ENCODE peak calls at places on chromosomes 12 and 14, in eight cellular contexts. One of them, this sample, is unnamed.

GRCh38 chr12:93614917-93615596 is 42.6 kb downstream of the SOCS2 start:
- DNase-seq in HFF-Myc: no peak
- DNase-seq in activated T-helper 1 cell treated with anti-CD3 and anti-CD28 coated beads, Interleukin-12 subunit alpha, Interleukin-12 subunit beta, Interleukin-2, Interleukin-4 antibody, amounts not matched to agents 30 ng/mL and 10 ng/mL and 1 ng/mL, durations not matched to agents 14 hours and 24 hours and 36 hours: no peak
- DNase-seq in activated T-cell treated with anti-CD3 and anti-CD28 coated beads, Interleukin-2, amount 50 U/mL, for 72 hours: no peak
- DNase-seq in stomach: no peak
- DNase-seq in amniotic stem cell: no peak
- DNase-seq in activated CD4-positive, alpha-beta T cell treated with anti-CD3 and anti-CD28 coated beads, Interleukin-2, amount 10 ng/mL, durations not matched to agents 7 days and 5 days: no peak
- DNase-seq in activated naive CD4-positive, alpha-beta T cell treated with anti-CD3 and anti-CD28 coated beads for 36 hours: no peak
- DNase-seq in this sample: no peak

GRCh38 chr12:86727151-86727550 is 471.0 kb upstream of the MGAT4C start:
- DNase-seq in HFF-Myc: no peak
- DNase-seq in activated T-helper 1 cell treated with anti-CD3 and anti-CD28 coated beads, Interleukin-12 subunit alpha, Interleukin-12 subunit beta, Interleukin-2, Interleukin-4 antibody, amounts not matched to agents 30 ng/mL and 10 ng/mL and 1 ng/mL, durations not matched to agents 14 hours and 24 hours and 36 hours: no peak
- DNase-seq in activated T-cell treated with anti-CD3 and anti-CD28 coated beads, Interleukin-2, amount 50 U/mL, for 72 hours: no peak
- DNase-seq in stomach: no peak
- DNase-seq in amniotic stem cell: peak; percentile 13
- DNase-seq in activated CD4-positive, alpha-beta T cell treated with anti-CD3 and anti-CD28 coated beads, Interleukin-2, amount 10 ng/mL, durations not matched to agents 7 days and 5 days: no peak
- DNase-seq in activated naive CD4-positive, alpha-beta T cell treated with anti-CD3 and anti-CD28 coated beads for 36 hours: no peak
- DNase-seq in this sample: peak; percentile 64

GRCh38 chr12:105843989-105844768 is 294.6 kb downstream of the NUAK1 start:
- DNase-seq in HFF-Myc: peak; percentile 35
- DNase-seq in activated T-helper 1 cell treated with anti-CD3 and anti-CD28 coated beads, Interleukin-12 subunit alpha, Interleukin-12 subunit beta, Interleukin-2, Interleukin-4 antibody, amounts not matched to agents 30 ng/mL and 10 ng/mL and 1 ng/mL, durations not matched to agents 14 hours and 24 hours and 36 hours: no peak
- DNase-seq in activated T-cell treated with anti-CD3 and anti-CD28 coated beads, Interleukin-2, amount 50 U/mL, for 72 hours: no peak
- DNase-seq in stomach: no peak
- DNase-seq in amniotic stem cell: no peak
- DNase-seq in activated CD4-positive, alpha-beta T cell treated with anti-CD3 and anti-CD28 coated beads, Interleukin-2, amount 10 ng/mL, durations not matched to agents 7 days and 5 days: no peak
- DNase-seq in activated naive CD4-positive, alpha-beta T cell treated with anti-CD3 and anti-CD28 coated beads for 36 hours: no peak
- DNase-seq in this sample: no peak

GRCh38 chr14:100695423-100695738 is 31.3 kb upstream of the DLK1 start:
- DNase-seq in HFF-Myc: no peak
- DNase-seq in activated T-helper 1 cell treated with anti-CD3 and anti-CD28 coated beads, Interleukin-12 subunit alpha, Interleukin-12 subunit beta, Interleukin-2, Interleukin-4 antibody, amounts not matched to agents 30 ng/mL and 10 ng/mL and 1 ng/mL, durations not matched to agents 14 hours and 24 hours and 36 hours: no peak
- DNase-seq in activated T-cell treated with anti-CD3 and anti-CD28 coated beads, Interleukin-2, amount 50 U/mL, for 72 hours: no peak
- DNase-seq in stomach: no peak
- DNase-seq in amniotic stem cell: no peak
- DNase-seq in activated CD4-positive, alpha-beta T cell treated with anti-CD3 and anti-CD28 coated beads, Interleukin-2, amount 10 ng/mL, durations not matched to agents 7 days and 5 days: no peak
- DNase-seq in activated naive CD4-positive, alpha-beta T cell treated with anti-CD3 and anti-CD28 coated beads for 36 hours: no peak
- DNase-seq in this sample: no peak

GRCh38 chr12:85741051-85741450 is 95.2 kb downstream of the RASSF9 start:
- DNase-seq in HFF-Myc: no peak
- DNase-seq in activated T-helper 1 cell treated with anti-CD3 and anti-CD28 coated beads, Interleukin-12 subunit alpha, Interleukin-12 subunit beta, Interleukin-2, Interleukin-4 antibody, amounts not matched to agents 30 ng/mL and 10 ng/mL and 1 ng/mL, durations not matched to agents 14 hours and 24 hours and 36 hours: no peak
- DNase-seq in activated T-cell treated with anti-CD3 and anti-CD28 coated beads, Interleukin-2, amount 50 U/mL, for 72 hours: no peak
- DNase-seq in stomach: no peak
- DNase-seq in amniotic stem cell: no peak
- DNase-seq in activated CD4-positive, alpha-beta T cell treated with anti-CD3 and anti-CD28 coated beads, Interleukin-2, amount 10 ng/mL, durations not matched to agents 7 days and 5 days: no peak
- DNase-seq in activated naive CD4-positive, alpha-beta T cell treated with anti-CD3 and anti-CD28 coated beads for 36 hours: no peak
- DNase-seq in this sample: no peak

GRCh38 chr12:107437954-107438353 is 247.6 kb upstream of the PWP1 start:
- DNase-seq in HFF-Myc: no peak
- DNase-seq in activated T-helper 1 cell treated with anti-CD3 and anti-CD28 coated beads, Interleukin-12 subunit alpha, Interleukin-12 subunit beta, Interleukin-2, Interleukin-4 antibody, amounts not matched to agents 30 ng/mL and 10 ng/mL and 1 ng/mL, durations not matched to agents 14 hours and 24 hours and 36 hours: no peak
- DNase-seq in activated T-cell treated with anti-CD3 and anti-CD28 coated beads, Interleukin-2, amount 50 U/mL, for 72 hours: no peak
- DNase-seq in stomach: no peak
- DNase-seq in amniotic stem cell: no peak
- DNase-seq in activated CD4-positive, alpha-beta T cell treated with anti-CD3 and anti-CD28 coated beads, Interleukin-2, amount 10 ng/mL, durations not matched to agents 7 days and 5 days: no peak
- DNase-seq in activated naive CD4-positive, alpha-beta T cell treated with anti-CD3 and anti-CD28 coated beads for 36 hours: peak; percentile 19
- DNase-seq in this sample: no peak

GRCh38 chr12:69150796-69151127 is 88.6 kb upstream of the CPSF6 start:
- DNase-seq in HFF-Myc: no peak
- DNase-seq in activated T-helper 1 cell treated with anti-CD3 and anti-CD28 coated beads, Interleukin-12 subunit alpha, Interleukin-12 subunit beta, Interleukin-2, Interleukin-4 antibody, amounts not matched to agents 30 ng/mL and 10 ng/mL and 1 ng/mL, durations not matched to agents 14 hours and 24 hours and 36 hours: no peak
- DNase-seq in activated T-cell treated with anti-CD3 and anti-CD28 coated beads, Interleukin-2, amount 50 U/mL, for 72 hours: no peak
- DNase-seq in stomach: no peak
- DNase-seq in amniotic stem cell: no peak
- DNase-seq in activated CD4-positive, alpha-beta T cell treated with anti-CD3 and anti-CD28 coated beads, Interleukin-2, amount 10 ng/mL, durations not matched to agents 7 days and 5 days: no peak
- DNase-seq in activated naive CD4-positive, alpha-beta T cell treated with anti-CD3 and anti-CD28 coated beads for 36 hours: no peak
- DNase-seq in this sample: no peak

GRCh38 chr14:24246765-24247212 is 4.4 kb upstream of the TINF2 start:
- DNase-seq in HFF-Myc: no peak
- DNase-seq in activated T-helper 1 cell treated with anti-CD3 and anti-CD28 coated beads, Interleukin-12 subunit alpha, Interleukin-12 subunit beta, Interleukin-2, Interleukin-4 antibody, amounts not matched to agents 30 ng/mL and 10 ng/mL and 1 ng/mL, durations not matched to agents 14 hours and 24 hours and 36 hours: peak; percentile 35
- DNase-seq in activated T-cell treated with anti-CD3 and anti-CD28 coated beads, Interleukin-2, amount 50 U/mL, for 72 hours: peak; percentile 44
- DNase-seq in stomach: no peak
- DNase-seq in amniotic stem cell: no peak
- DNase-seq in activated CD4-positive, alpha-beta T cell treated with anti-CD3 and anti-CD28 coated beads, Interleukin-2, amount 10 ng/mL, durations not matched to agents 7 days and 5 days: peak; percentile 64
- DNase-seq in activated naive CD4-positive, alpha-beta T cell treated with anti-CD3 and anti-CD28 coated beads for 36 hours: peak; percentile 40
- DNase-seq in this sample: no peak

GRCh38 chr14:95272057-95272456 is 47.7 kb downstream of the CLMN start:
- DNase-seq in HFF-Myc: no peak
- DNase-seq in activated T-helper 1 cell treated with anti-CD3 and anti-CD28 coated beads, Interleukin-12 subunit alpha, Interleukin-12 subunit beta, Interleukin-2, Interleukin-4 antibody, amounts not matched to agents 30 ng/mL and 10 ng/mL and 1 ng/mL, durations not matched to agents 14 hours and 24 hours and 36 hours: no peak
- DNase-seq in activated T-cell treated with anti-CD3 and anti-CD28 coated beads, Interleukin-2, amount 50 U/mL, for 72 hours: no peak
- DNase-seq in stomach: no peak
- DNase-seq in amniotic stem cell: no peak
- DNase-seq in activated CD4-positive, alpha-beta T cell treated with anti-CD3 and anti-CD28 coated beads, Interleukin-2, amount 10 ng/mL, durations not matched to agents 7 days and 5 days: no peak
- DNase-seq in activated naive CD4-positive, alpha-beta T cell treated with anti-CD3 and anti-CD28 coated beads for 36 hours: no peak
- DNase-seq in this sample: no peak

GRCh38 chr12:89907659-89908058 is 199.0 kb upstream of the ATP2B1 start:
- DNase-seq in HFF-Myc: no peak
- DNase-seq in activated T-helper 1 cell treated with anti-CD3 and anti-CD28 coated beads, Interleukin-12 subunit alpha, Interleukin-12 subunit beta, Interleukin-2, Interleukin-4 antibody, amounts not matched to agents 30 ng/mL and 10 ng/mL and 1 ng/mL, durations not matched to agents 14 hours and 24 hours and 36 hours: no peak
- DNase-seq in activated T-cell treated with anti-CD3 and anti-CD28 coated beads, Interleukin-2, amount 50 U/mL, for 72 hours: no peak
- DNase-seq in stomach: no peak
- DNase-seq in amniotic stem cell: no peak
- DNase-seq in activated CD4-positive, alpha-beta T cell treated with anti-CD3 and anti-CD28 coated beads, Interleukin-2, amount 10 ng/mL, durations not matched to agents 7 days and 5 days: no peak
- DNase-seq in activated naive CD4-positive, alpha-beta T cell treated with anti-CD3 and anti-CD28 coated beads for 36 hours: no peak
- DNase-seq in this sample: no peak

GRCh38 chr12:112116232-112117060 is 7.9 kb upstream of the NAA25 start:
- DNase-seq in HFF-Myc: no peak
- DNase-seq in activated T-helper 1 cell treated with anti-CD3 and anti-CD28 coated beads, Interleukin-12 subunit alpha, Interleukin-12 subunit beta, Interleukin-2, Interleukin-4 antibody, amounts not matched to agents 30 ng/mL and 10 ng/mL and 1 ng/mL, durations not matched to agents 14 hours and 24 hours and 36 hours: no peak
- DNase-seq in activated T-cell treated with anti-CD3 and anti-CD28 coated beads, Interleukin-2, amount 50 U/mL, for 72 hours: no peak
- DNase-seq in stomach: peak; percentile 69
- DNase-seq in amniotic stem cell: no peak
- DNase-seq in activated CD4-positive, alpha-beta T cell treated with anti-CD3 and anti-CD28 coated beads, Interleukin-2, amount 10 ng/mL, durations not matched to agents 7 days and 5 days: peak; percentile 26
- DNase-seq in activated naive CD4-positive, alpha-beta T cell treated with anti-CD3 and anti-CD28 coated beads for 36 hours: peak; percentile 35
- DNase-seq in this sample: peak; percentile 56

GRCh38 chr14:89646971-89647370 is 229.9 kb upstream of the FOXN3 start:
- DNase-seq in HFF-Myc: no peak
- DNase-seq in activated T-helper 1 cell treated with anti-CD3 and anti-CD28 coated beads, Interleukin-12 subunit alpha, Interleukin-12 subunit beta, Interleukin-2, Interleukin-4 antibody, amounts not matched to agents 30 ng/mL and 10 ng/mL and 1 ng/mL, durations not matched to agents 14 hours and 24 hours and 36 hours: no peak
- DNase-seq in activated T-cell treated with anti-CD3 and anti-CD28 coated beads, Interleukin-2, amount 50 U/mL, for 72 hours: no peak
- DNase-seq in stomach: no peak
- DNase-seq in amniotic stem cell: no peak
- DNase-seq in activated CD4-positive, alpha-beta T cell treated with anti-CD3 and anti-CD28 coated beads, Interleukin-2, amount 10 ng/mL, durations not matched to agents 7 days and 5 days: no peak
- DNase-seq in activated naive CD4-positive, alpha-beta T cell treated with anti-CD3 and anti-CD28 coated beads for 36 hours: no peak
- DNase-seq in this sample: no peak

GRCh38 chr12:5138256-5138655 is 94.6 kb downstream of the KCNA5 start:
- DNase-seq in HFF-Myc: no peak
- DNase-seq in activated T-helper 1 cell treated with anti-CD3 and anti-CD28 coated beads, Interleukin-12 subunit alpha, Interleukin-12 subunit beta, Interleukin-2, Interleukin-4 antibody, amounts not matched to agents 30 ng/mL and 10 ng/mL and 1 ng/mL, durations not matched to agents 14 hours and 24 hours and 36 hours: no peak
- DNase-seq in activated T-cell treated with anti-CD3 and anti-CD28 coated beads, Interleukin-2, amount 50 U/mL, for 72 hours: no peak
- DNase-seq in stomach: no peak
- DNase-seq in amniotic stem cell: no peak
- DNase-seq in activated CD4-positive, alpha-beta T cell treated with anti-CD3 and anti-CD28 coated beads, Interleukin-2, amount 10 ng/mL, durations not matched to agents 7 days and 5 days: no peak
- DNase-seq in activated naive CD4-positive, alpha-beta T cell treated with anti-CD3 and anti-CD28 coated beads for 36 hours: no peak
- DNase-seq in this sample: no peak

GRCh38 chr14:38481939-38482678 is 226.2 kb upstream of the CLEC14A start:
- DNase-seq in HFF-Myc: peak; percentile 19
- DNase-seq in activated T-helper 1 cell treated with anti-CD3 and anti-CD28 coated beads, Interleukin-12 subunit alpha, Interleukin-12 subunit beta, Interleukin-2, Interleukin-4 antibody, amounts not matched to agents 30 ng/mL and 10 ng/mL and 1 ng/mL, durations not matched to agents 14 hours and 24 hours and 36 hours: no peak
- DNase-seq in activated T-cell treated with anti-CD3 and anti-CD28 coated beads, Interleukin-2, amount 50 U/mL, for 72 hours: no peak
- DNase-seq in stomach: no peak
- DNase-seq in amniotic stem cell: no peak
- DNase-seq in activated CD4-positive, alpha-beta T cell treated with anti-CD3 and anti-CD28 coated beads, Interleukin-2, amount 10 ng/mL, durations not matched to agents 7 days and 5 days: no peak
- DNase-seq in activated naive CD4-positive, alpha-beta T cell treated with anti-CD3 and anti-CD28 coated beads for 36 hours: no peak
- DNase-seq in this sample: peak; percentile 29

GRCh38 chr14:64654072-64654899 is 49.9 kb upstream of the PLEKHG3 start:
- DNase-seq in HFF-Myc: no peak
- DNase-seq in activated T-helper 1 cell treated with anti-CD3 and anti-CD28 coated beads, Interleukin-12 subunit alpha, Interleukin-12 subunit beta, Interleukin-2, Interleukin-4 antibody, amounts not matched to agents 30 ng/mL and 10 ng/mL and 1 ng/mL, durations not matched to agents 14 hours and 24 hours and 36 hours: no peak
- DNase-seq in activated T-cell treated with anti-CD3 and anti-CD28 coated beads, Interleukin-2, amount 50 U/mL, for 72 hours: no peak
- DNase-seq in stomach: no peak
- DNase-seq in amniotic stem cell: peak; percentile 27
- DNase-seq in activated CD4-positive, alpha-beta T cell treated with anti-CD3 and anti-CD28 coated beads, Interleukin-2, amount 10 ng/mL, durations not matched to agents 7 days and 5 days: no peak
- DNase-seq in activated naive CD4-positive, alpha-beta T cell treated with anti-CD3 and anti-CD28 coated beads for 36 hours: peak; percentile 38
- DNase-seq in this sample: no peak

GRCh38 chr14:73289729-73290128 is 52.4 kb downstream of the PAPLN start:
- DNase-seq in HFF-Myc: peak; percentile 10
- DNase-seq in activated T-helper 1 cell treated with anti-CD3 and anti-CD28 coated beads, Interleukin-12 subunit alpha, Interleukin-12 subunit beta, Interleukin-2, Interleukin-4 antibody, amounts not matched to agents 30 ng/mL and 10 ng/mL and 1 ng/mL, durations not matched to agents 14 hours and 24 hours and 36 hours: no peak
- DNase-seq in activated T-cell treated with anti-CD3 and anti-CD28 coated beads, Interleukin-2, amount 50 U/mL, for 72 hours: no peak
- DNase-seq in stomach: no peak
- DNase-seq in amniotic stem cell: no peak
- DNase-seq in activated CD4-positive, alpha-beta T cell treated with anti-CD3 and anti-CD28 coated beads, Interleukin-2, amount 10 ng/mL, durations not matched to agents 7 days and 5 days: no peak
- DNase-seq in activated naive CD4-positive, alpha-beta T cell treated with anti-CD3 and anti-CD28 coated beads for 36 hours: no peak
- DNase-seq in this sample: no peak

GRCh38 chr12:70849265-70849960 is 71.1 kb downstream of the PTPRR start:
- DNase-seq in HFF-Myc: peak; percentile 2
- DNase-seq in activated T-helper 1 cell treated with anti-CD3 and anti-CD28 coated beads, Interleukin-12 subunit alpha, Interleukin-12 subunit beta, Interleukin-2, Interleukin-4 antibody, amounts not matched to agents 30 ng/mL and 10 ng/mL and 1 ng/mL, durations not matched to agents 14 hours and 24 hours and 36 hours: no peak
- DNase-seq in activated T-cell treated with anti-CD3 and anti-CD28 coated beads, Interleukin-2, amount 50 U/mL, for 72 hours: no peak
- DNase-seq in stomach: no peak
- DNase-seq in amniotic stem cell: peak; percentile 13
- DNase-seq in activated CD4-positive, alpha-beta T cell treated with anti-CD3 and anti-CD28 coated beads, Interleukin-2, amount 10 ng/mL, durations not matched to agents 7 days and 5 days: no peak
- DNase-seq in activated naive CD4-positive, alpha-beta T cell treated with anti-CD3 and anti-CD28 coated beads for 36 hours: no peak
- DNase-seq in this sample: peak; percentile 7

GRCh38 chr14:30283822-30284446 is 275.0 kb upstream of the G2E3 start:
- DNase-seq in HFF-Myc: peak; percentile 25
- DNase-seq in activated T-helper 1 cell treated with anti-CD3 and anti-CD28 coated beads, Interleukin-12 subunit alpha, Interleukin-12 subunit beta, Interleukin-2, Interleukin-4 antibody, amounts not matched to agents 30 ng/mL and 10 ng/mL and 1 ng/mL, durations not matched to agents 14 hours and 24 hours and 36 hours: no peak
- DNase-seq in activated T-cell treated with anti-CD3 and anti-CD28 coated beads, Interleukin-2, amount 50 U/mL, for 72 hours: peak; percentile 11
- DNase-seq in stomach: no peak
- DNase-seq in amniotic stem cell: no peak
- DNase-seq in activated CD4-positive, alpha-beta T cell treated with anti-CD3 and anti-CD28 coated beads, Interleukin-2, amount 10 ng/mL, durations not matched to agents 7 days and 5 days: peak; percentile 8
- DNase-seq in activated naive CD4-positive, alpha-beta T cell treated with anti-CD3 and anti-CD28 coated beads for 36 hours: peak; percentile 30
- DNase-seq in this sample: peak; percentile 46

GRCh38 chr14:100679707-100680438 is 46.8 kb upstream of the DLK1 start:
- DNase-seq in HFF-Myc: peak; percentile 80
- DNase-seq in activated T-helper 1 cell treated with anti-CD3 and anti-CD28 coated beads, Interleukin-12 subunit alpha, Interleukin-12 subunit beta, Interleukin-2, Interleukin-4 antibody, amounts not matched to agents 30 ng/mL and 10 ng/mL and 1 ng/mL, durations not matched to agents 14 hours and 24 hours and 36 hours: no peak
- DNase-seq in activated T-cell treated with anti-CD3 and anti-CD28 coated beads, Interleukin-2, amount 50 U/mL, for 72 hours: no peak
- DNase-seq in stomach: no peak
- DNase-seq in amniotic stem cell: peak; percentile 65
- DNase-seq in activated CD4-positive, alpha-beta T cell treated with anti-CD3 and anti-CD28 coated beads, Interleukin-2, amount 10 ng/mL, durations not matched to agents 7 days and 5 days: no peak
- DNase-seq in activated naive CD4-positive, alpha-beta T cell treated with anti-CD3 and anti-CD28 coated beads for 36 hours: no peak
- DNase-seq in this sample: no peak

GRCh38 chr12:78240827-78241226 is 410.1 kb downstream of the NAV3 start:
- DNase-seq in HFF-Myc: no peak
- DNase-seq in activated T-helper 1 cell treated with anti-CD3 and anti-CD28 coated beads, Interleukin-12 subunit alpha, Interleukin-12 subunit beta, Interleukin-2, Interleukin-4 antibody, amounts not matched to agents 30 ng/mL and 10 ng/mL and 1 ng/mL, durations not matched to agents 14 hours and 24 hours and 36 hours: no peak
- DNase-seq in activated T-cell treated with anti-CD3 and anti-CD28 coated beads, Interleukin-2, amount 50 U/mL, for 72 hours: no peak
- DNase-seq in stomach: no peak
- DNase-seq in amniotic stem cell: no peak
- DNase-seq in activated CD4-positive, alpha-beta T cell treated with anti-CD3 and anti-CD28 coated beads, Interleukin-2, amount 10 ng/mL, durations not matched to agents 7 days and 5 days: no peak
- DNase-seq in activated naive CD4-positive, alpha-beta T cell treated with anti-CD3 and anti-CD28 coated beads for 36 hours: no peak
- DNase-seq in this sample: no peak

GRCh38 chr12:128823216-128823915 is 392 bp downstream of the SLC15A4 start:
- DNase-seq in HFF-Myc: no peak
- DNase-seq in activated T-helper 1 cell treated with anti-CD3 and anti-CD28 coated beads, Interleukin-12 subunit alpha, Interleukin-12 subunit beta, Interleukin-2, Interleukin-4 antibody, amounts not matched to agents 30 ng/mL and 10 ng/mL and 1 ng/mL, durations not matched to agents 14 hours and 24 hours and 36 hours: peak; percentile 20
- DNase-seq in activated T-cell treated with anti-CD3 and anti-CD28 coated beads, Interleukin-2, amount 50 U/mL, for 72 hours: peak; percentile 47
- DNase-seq in stomach: no peak
- DNase-seq in amniotic stem cell: no peak
- DNase-seq in activated CD4-positive, alpha-beta T cell treated with anti-CD3 and anti-CD28 coated beads, Interleukin-2, amount 10 ng/mL, durations not matched to agents 7 days and 5 days: no peak
- DNase-seq in activated naive CD4-positive, alpha-beta T cell treated with anti-CD3 and anti-CD28 coated beads for 36 hours: no peak
- DNase-seq in this sample: peak; percentile 4

GRCh38 chr14:68423686-68424085 is 369.2 kb downstream of the ZFP36L1 start:
- DNase-seq in HFF-Myc: no peak
- DNase-seq in activated T-helper 1 cell treated with anti-CD3 and anti-CD28 coated beads, Interleukin-12 subunit alpha, Interleukin-12 subunit beta, Interleukin-2, Interleukin-4 antibody, amounts not matched to agents 30 ng/mL and 10 ng/mL and 1 ng/mL, durations not matched to agents 14 hours and 24 hours and 36 hours: no peak
- DNase-seq in activated T-cell treated with anti-CD3 and anti-CD28 coated beads, Interleukin-2, amount 50 U/mL, for 72 hours: no peak
- DNase-seq in stomach: no peak
- DNase-seq in amniotic stem cell: no peak
- DNase-seq in activated CD4-positive, alpha-beta T cell treated with anti-CD3 and anti-CD28 coated beads, Interleukin-2, amount 10 ng/mL, durations not matched to agents 7 days and 5 days: no peak
- DNase-seq in activated naive CD4-positive, alpha-beta T cell treated with anti-CD3 and anti-CD28 coated beads for 36 hours: no peak
- DNase-seq in this sample: no peak

GRCh38 chr12:122081108-122081696 is 2.6 kb downstream of the MLXIP start:
- DNase-seq in HFF-Myc: no peak
- DNase-seq in activated T-helper 1 cell treated with anti-CD3 and anti-CD28 coated beads, Interleukin-12 subunit alpha, Interleukin-12 subunit beta, Interleukin-2, Interleukin-4 antibody, amounts not matched to agents 30 ng/mL and 10 ng/mL and 1 ng/mL, durations not matched to agents 14 hours and 24 hours and 36 hours: no peak
- DNase-seq in activated T-cell treated with anti-CD3 and anti-CD28 coated beads, Interleukin-2, amount 50 U/mL, for 72 hours: peak; percentile 46
- DNase-seq in stomach: no peak
- DNase-seq in amniotic stem cell: no peak
- DNase-seq in activated CD4-positive, alpha-beta T cell treated with anti-CD3 and anti-CD28 coated beads, Interleukin-2, amount 10 ng/mL, durations not matched to agents 7 days and 5 days: no peak
- DNase-seq in activated naive CD4-positive, alpha-beta T cell treated with anti-CD3 and anti-CD28 coated beads for 36 hours: peak; percentile 38
- DNase-seq in this sample: no peak

GRCh38 chr14:53613404-53614253 is 343.0 kb downstream of the BMP4 start:
- DNase-seq in HFF-Myc: no peak
- DNase-seq in activated T-helper 1 cell treated with anti-CD3 and anti-CD28 coated beads, Interleukin-12 subunit alpha, Interleukin-12 subunit beta, Interleukin-2, Interleukin-4 antibody, amounts not matched to agents 30 ng/mL and 10 ng/mL and 1 ng/mL, durations not matched to agents 14 hours and 24 hours and 36 hours: no peak
- DNase-seq in activated T-cell treated with anti-CD3 and anti-CD28 coated beads, Interleukin-2, amount 50 U/mL, for 72 hours: no peak
- DNase-seq in stomach: no peak
- DNase-seq in amniotic stem cell: no peak
- DNase-seq in activated CD4-positive, alpha-beta T cell treated with anti-CD3 and anti-CD28 coated beads, Interleukin-2, amount 10 ng/mL, durations not matched to agents 7 days and 5 days: no peak
- DNase-seq in activated naive CD4-positive, alpha-beta T cell treated with anti-CD3 and anti-CD28 coated beads for 36 hours: no peak
- DNase-seq in this sample: peak; percentile 17